ENCODE peak calls at places on chromosomes 1 and 21, in four cellular contexts. One of them, this sample, is unnamed. For H3K9me3, the result is how much of the 10 kb centered on the place peaks cover.

GRCh38 chr1:37393585-37394120 is 80.7 kb upstream of the ZC3H12A start:
- DNase-seq in pancreas: no peak
- DNase-seq in A549: no peak
- DNase-seq in IMR-90: no peak
- DNase-seq in this sample: no peak

GRCh38 chr1:39105841-39106765 is 80.0 kb downstream of the NDUFS5 start:
- DNase-seq in pancreas: peak
- DNase-seq in A549: no peak
- DNase-seq in IMR-90: no peak
- DNase-seq in this sample: peak

GRCh38 chr1:61504840-61505239 is 220.1 kb downstream of the TM2D1 start:
- DNase-seq in pancreas: no peak
- DNase-seq in A549: no peak
- DNase-seq in IMR-90: peak
- DNase-seq in this sample: no peak

GRCh38 chr21:44018813-44019567 is 6.9 kb downstream of the TRAPPC10 start:
- DNase-seq in pancreas: no peak
- DNase-seq in A549: no peak
- DNase-seq in IMR-90: no peak
- DNase-seq in this sample: no peak

GRCh38 chr1:211932581-211933010 is 102.0 kb upstream of the LPGAT1 start:
- DNase-seq in pancreas: no peak
- DNase-seq in A549: no peak
- DNase-seq in IMR-90: no peak
- DNase-seq in this sample: no peak

GRCh38 chr1:226816585-226816984 is 53.8 kb upstream of the PSEN2 start:
- DNase-seq in pancreas: no peak
- DNase-seq in A549: no peak
- DNase-seq in IMR-90: peak
- DNase-seq in this sample: no peak

GRCh38 chr1:23548704-23549143 is 10.6 kb downstream of the ID3 start:
- DNase-seq in pancreas: no peak
- DNase-seq in A549: no peak
- DNase-seq in IMR-90: peak
- DNase-seq in this sample: no peak

GRCh38 chr1:10541286-10541685 is 66.5 kb downstream of the PEX14 start:
- DNase-seq in pancreas: no peak
- DNase-seq in A549: no peak
- DNase-seq in IMR-90: no peak
- DNase-seq in this sample: no peak

GRCh38 chr1:48222501-48223242 is at the start of gene SLC5A9:
- DNase-seq in pancreas: no peak
- DNase-seq in A549: no peak
- DNase-seq in IMR-90: no peak
- DNase-seq in this sample: no peak

GRCh38 chr1:64097859-64098258 is 105.6 kb upstream of the UBE2U start:
- DNase-seq in pancreas: no peak
- DNase-seq in A549: no peak
- DNase-seq in IMR-90: no peak
- DNase-seq in this sample: no peak

GRCh38 chr1:172107261-172107820 is 266.0 kb downstream of the DNM3 start:
- DNase-seq in pancreas: no peak
- DNase-seq in A549: no peak
- DNase-seq in IMR-90: peak
- DNase-seq in this sample: no peak

GRCh38 chr1:1364266-1364665 is 5.9 kb upstream of the MXRA8 start:
- DNase-seq in pancreas: no peak
- DNase-seq in A549: no peak
- DNase-seq in IMR-90: no peak
- DNase-seq in this sample: no peak

GRCh38 chr1:175793617-175794016 is 50.2 kb upstream of the TNR start:
- DNase-seq in pancreas: no peak
- DNase-seq in A549: no peak
- DNase-seq in IMR-90: no peak
- DNase-seq in this sample: no peak

GRCh38 chr21:33894736-33895288 is 20.8 kb downstream of the ATP5PO start:
- DNase-seq in pancreas: peak
- DNase-seq in A549: peak
- DNase-seq in IMR-90: peak
- DNase-seq in this sample: peak

GRCh38 chr1:206668351-206668750 is 16.4 kb upstream of the MAPKAPK2 start:
- DNase-seq in pancreas: no peak
- DNase-seq in A549: no peak
- DNase-seq in IMR-90: no peak
- DNase-seq in this sample: no peak

GRCh38 chr1:162849711-162850110 is 11.3 kb downstream of the CCDC190 start:
- DNase-seq in pancreas: no peak
- DNase-seq in A549: no peak
- DNase-seq in IMR-90: peak
- DNase-seq in this sample: no peak

GRCh38 chr1:65817891-65818290 is 25.2 kb downstream of the PDE4B start:
- DNase-seq in pancreas: no peak
- DNase-seq in A549: no peak
- DNase-seq in IMR-90: no peak
- DNase-seq in this sample: no peak

GRCh38 chr1:17365271-17365670 is 6.7 kb upstream of the PADI6 start:
- DNase-seq in pancreas: no peak
- DNase-seq in A549: no peak
- DNase-seq in IMR-90: no peak
- DNase-seq in this sample: no peak

GRCh38 chr1:113042336-113043143 is 30.5 kb upstream of the LRIG2 start:
- DNase-seq in pancreas: peak
- DNase-seq in A549: peak
- DNase-seq in IMR-90: peak
- DNase-seq in this sample: no peak

GRCh38 chr21:35559881-35560280 is 500.4 kb downstream of the SETD4 start:
- DNase-seq in pancreas: no peak
- DNase-seq in A549: no peak
- DNase-seq in IMR-90: peak
- DNase-seq in this sample: no peak

GRCh38 chr1:110421159-110421777 is 13.8 kb upstream of the LAMTOR5 start:
- DNase-seq in pancreas: no peak
- DNase-seq in A549: no peak
- DNase-seq in IMR-90: peak
- DNase-seq in this sample: no peak

GRCh38 chr1:179777731-179778130 is 34.6 kb downstream of the FAM163A start:
- DNase-seq in pancreas: no peak
- DNase-seq in A549: no peak
- DNase-seq in IMR-90: no peak
- DNase-seq in this sample: no peak

GRCh38 chr1:147579532-147580199 is 38.4 kb downstream of the BCL9 start:
- DNase-seq in pancreas: no peak
- DNase-seq in A549: peak
- DNase-seq in IMR-90: peak
- DNase-seq in this sample: peak

GRCh38 chr1:224865510-224865909 is 64.0 kb upstream of the DNAH14 start:
- DNase-seq in pancreas: no peak
- DNase-seq in A549: no peak
- DNase-seq in IMR-90: no peak
- DNase-seq in this sample: no peak

GRCh38 chr1:54476231-54477109 is 70.3 kb upstream of the SSBP3 start:
- DNase-seq in pancreas: no peak
- DNase-seq in A549: no peak
- DNase-seq in IMR-90: no peak
- DNase-seq in this sample: no peak

GRCh38 chr1:196034080-196034706 is 574.0 kb downstream of the KCNT2 start:
- DNase-seq in pancreas: no peak
- DNase-seq in A549: no peak
- DNase-seq in IMR-90: no peak
- DNase-seq in this sample: no peak

GRCh38 chr1:231192620-231193163 is 30.8 kb downstream of the TRIM67 start:
- DNase-seq in pancreas: peak
- DNase-seq in A549: no peak
- DNase-seq in IMR-90: no peak
- DNase-seq in this sample: no peak

GRCh38 chr1:41698916-41699860 is 214.7 kb upstream of the EDN2 start:
- DNase-seq in pancreas: no peak
- DNase-seq in A549: no peak
- DNase-seq in IMR-90: peak
- DNase-seq in this sample: no peak

GRCh38 chr1:33468011-33468410 is 4.4 kb upstream of the ZSCAN20 start:
- DNase-seq in pancreas: no peak
- DNase-seq in A549: no peak
- DNase-seq in IMR-90: no peak
- DNase-seq in this sample: no peak

GRCh38 chr1:92326681-92327080 is 27.8 kb downstream of the RPAP2 start:
- DNase-seq in pancreas: no peak
- DNase-seq in A549: no peak
- DNase-seq in IMR-90: no peak
- DNase-seq in this sample: no peak

GRCh38 chr1:27109103-27109822 is 45.7 kb downstream of the SLC9A1 start:
- DNase-seq in pancreas: no peak
- DNase-seq in A549: peak
- DNase-seq in IMR-90: no peak
- DNase-seq in this sample: no peak

GRCh38 chr21:14541840-14542495 is 4.1 kb downstream of the SAMSN1 start:
- DNase-seq in pancreas: no peak
- DNase-seq in A549: no peak
- DNase-seq in IMR-90: no peak
- DNase-seq in this sample: peak

GRCh38 chr1:238960071-238960470 is 426.3 kb upstream of the CHRM3 start:
- DNase-seq in pancreas: no peak
- DNase-seq in A549: no peak
- DNase-seq in IMR-90: peak
- DNase-seq in this sample: no peak

GRCh38 chr1:78009836-78010235 is 5.1 kb downstream of the DNAJB4 start:
- DNase-seq in pancreas: no peak
- DNase-seq in A549: no peak
- DNase-seq in IMR-90: no peak
- DNase-seq in this sample: no peak

GRCh38 chr1:100628631-100629081 is 90.7 kb downstream of the GPR88 start:
- DNase-seq in pancreas: no peak
- DNase-seq in A549: no peak
- DNase-seq in IMR-90: peak
- DNase-seq in this sample: no peak
- H3K9me3 ChIP-seq in pancreas: under half
- H3K9me3 ChIP-seq in A549: under half
- H3K9me3 ChIP-seq in IMR-90: under half
- H3K9me3 ChIP-seq in this sample: under half

GRCh38 chr1:5578690-5579089 is 413.5 kb downstream of the NPHP4 start:
- DNase-seq in pancreas: no peak
- DNase-seq in A549: no peak
- DNase-seq in IMR-90: no peak
- DNase-seq in this sample: no peak

GRCh38 chr1:5577255-5578040 is 414.8 kb downstream of the NPHP4 start:
- DNase-seq in pancreas: no peak
- DNase-seq in A549: no peak
- DNase-seq in IMR-90: no peak
- DNase-seq in this sample: no peak

GRCh38 chr1:5585256-5585655 is 407.0 kb downstream of the NPHP4 start:
- DNase-seq in pancreas: no peak
- DNase-seq in A549: no peak
- DNase-seq in IMR-90: no peak
- DNase-seq in this sample: no peak

GRCh38 chr1:5579966-5580365 is 412.3 kb downstream of the NPHP4 start:
- DNase-seq in pancreas: no peak
- DNase-seq in A549: no peak
- DNase-seq in IMR-90: no peak
- DNase-seq in this sample: no peak

DNA sequence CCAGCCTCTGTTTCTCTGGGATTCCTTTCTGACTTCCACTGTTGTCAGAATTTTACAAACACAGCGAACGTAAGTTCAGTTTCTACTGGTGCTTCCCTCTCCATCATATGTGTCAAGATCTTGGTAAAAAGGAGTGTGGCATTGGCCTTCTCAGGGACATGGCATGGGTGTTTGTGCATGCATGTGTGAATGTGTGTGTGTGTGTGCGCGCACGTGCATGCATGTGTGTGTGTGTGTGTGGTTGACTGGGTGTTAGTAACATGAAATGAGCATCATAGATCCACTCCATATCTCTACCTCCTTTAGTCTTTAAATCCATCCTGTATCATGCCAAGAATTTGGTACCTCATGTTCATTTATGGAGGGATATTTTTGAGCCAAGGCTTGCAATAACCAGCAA is 411.3 kb downstream of the NPHP4 start:
- DNase-seq in pancreas: no peak
- DNase-seq in A549: no peak
- DNase-seq in IMR-90: no peak
- DNase-seq in this sample: no peak
- H3K4me3 ChIP-seq in pancreas: no peak
- H3K4me3 ChIP-seq in A549: no peak
- H3K4me3 ChIP-seq in IMR-90: no peak
- H3K4me3 ChIP-seq in this sample: no peak

GRCh38 chr1:235671992-235672391 is 22.4 kb upstream of the GNG4 start:
- DNase-seq in pancreas: no peak
- DNase-seq in A549: no peak
- DNase-seq in IMR-90: peak
- DNase-seq in this sample: no peak
- H3K9me3 ChIP-seq in pancreas: under half
- H3K9me3 ChIP-seq in A549: under half
- H3K9me3 ChIP-seq in IMR-90: under half
- H3K9me3 ChIP-seq in this sample: half or more

GRCh38 chr1:198259336-198260109 is 102.7 kb downstream of the NEK7 start:
- DNase-seq in pancreas: no peak
- DNase-seq in A549: no peak
- DNase-seq in IMR-90: no peak
- DNase-seq in this sample: no peak
- H3K4me3 ChIP-seq in pancreas: no peak
- H3K4me3 ChIP-seq in A549: no peak
- H3K4me3 ChIP-seq in IMR-90: no peak
- H3K4me3 ChIP-seq in this sample: no peak

GRCh38 chr1:4698911-4699310 is 44.5 kb downstream of the AJAP1 start:
- DNase-seq in pancreas: no peak
- DNase-seq in A549: no peak
- DNase-seq in IMR-90: no peak
- DNase-seq in this sample: no peak
- H3K9me3 ChIP-seq in pancreas: under half
- H3K9me3 ChIP-seq in A549: under half
- H3K9me3 ChIP-seq in IMR-90: half or more
- H3K9me3 ChIP-seq in this sample: under half

GRCh38 chr1:50980505-50980904 is 10.5 kb downstream of the CDKN2C start:
- DNase-seq in pancreas: no peak
- DNase-seq in A549: no peak
- DNase-seq in IMR-90: no peak
- DNase-seq in this sample: no peak
- H3K4me3 ChIP-seq in pancreas: no peak
- H3K4me3 ChIP-seq in A549: no peak
- H3K4me3 ChIP-seq in IMR-90: no peak
- H3K4me3 ChIP-seq in this sample: no peak

GRCh38 chr1:4284976-4285375 is 369.4 kb upstream of the AJAP1 start:
- DNase-seq in pancreas: no peak
- DNase-seq in A549: no peak
- DNase-seq in IMR-90: no peak
- DNase-seq in this sample: no peak
- H3K9me3 ChIP-seq in pancreas: under half
- H3K9me3 ChIP-seq in A549: under half
- H3K9me3 ChIP-seq in IMR-90: under half
- H3K9me3 ChIP-seq in this sample: under half